ENCODE peak calls at places on chromosomes 7 and 10, in six cellular contexts. L, A, D, K, W and I are unnamed samples.

GRCh38 chr10:89352039-89352597 is 24.3 kb downstream of the IFIT3 start:
- DNase-seq in L (no peak), A (no peak), D (no peak), K (peak), W (no peak), I (no peak)

GRCh38 chr7:112201839-112202238 is 4.4 kb downstream of the DOCK4 start:
- DNase-seq in L (no peak), A (no peak), D (no peak), K (no peak), W (no peak), I (no peak)

GRCh38 chr10:36779238-36779846 is 346.1 kb upstream of the ANKRD30A start:
- DNase-seq in L (no peak), A (no peak), D (peak), K (peak), W (no peak), I (no peak)

GRCh38 chr7:105307163-105307672 is 81.5 kb downstream of the SRPK2 start:
- DNase-seq in L (no peak), A (no peak), D (no peak), K (no peak), W (no peak), I (no peak)

GRCh38 chr10:43233601-43234430 is 33.0 kb downstream of the RASGEF1A start:
- DNase-seq in L (no peak), A (no peak), D (no peak), K (no peak), W (no peak), I (no peak)

GRCh38 chr7:7449055-7449454 is 86.6 kb downstream of the COL28A1 start:
- DNase-seq in L (no peak), A (no peak), D (no peak), K (no peak), W (no peak), I (no peak)

GRCh38 chr10:80333985-80334384 is 22.6 kb downstream of the DYDC1 start:
- DNase-seq in L (no peak), A (no peak), D (no peak), K (no peak), W (no peak), I (no peak)

GRCh38 chr7:37108615-37109014 is 340.0 kb downstream of the ELMO1 start:
- DNase-seq in L (no peak), A (no peak), D (no peak), K (no peak), W (no peak), I (no peak)

DNA sequence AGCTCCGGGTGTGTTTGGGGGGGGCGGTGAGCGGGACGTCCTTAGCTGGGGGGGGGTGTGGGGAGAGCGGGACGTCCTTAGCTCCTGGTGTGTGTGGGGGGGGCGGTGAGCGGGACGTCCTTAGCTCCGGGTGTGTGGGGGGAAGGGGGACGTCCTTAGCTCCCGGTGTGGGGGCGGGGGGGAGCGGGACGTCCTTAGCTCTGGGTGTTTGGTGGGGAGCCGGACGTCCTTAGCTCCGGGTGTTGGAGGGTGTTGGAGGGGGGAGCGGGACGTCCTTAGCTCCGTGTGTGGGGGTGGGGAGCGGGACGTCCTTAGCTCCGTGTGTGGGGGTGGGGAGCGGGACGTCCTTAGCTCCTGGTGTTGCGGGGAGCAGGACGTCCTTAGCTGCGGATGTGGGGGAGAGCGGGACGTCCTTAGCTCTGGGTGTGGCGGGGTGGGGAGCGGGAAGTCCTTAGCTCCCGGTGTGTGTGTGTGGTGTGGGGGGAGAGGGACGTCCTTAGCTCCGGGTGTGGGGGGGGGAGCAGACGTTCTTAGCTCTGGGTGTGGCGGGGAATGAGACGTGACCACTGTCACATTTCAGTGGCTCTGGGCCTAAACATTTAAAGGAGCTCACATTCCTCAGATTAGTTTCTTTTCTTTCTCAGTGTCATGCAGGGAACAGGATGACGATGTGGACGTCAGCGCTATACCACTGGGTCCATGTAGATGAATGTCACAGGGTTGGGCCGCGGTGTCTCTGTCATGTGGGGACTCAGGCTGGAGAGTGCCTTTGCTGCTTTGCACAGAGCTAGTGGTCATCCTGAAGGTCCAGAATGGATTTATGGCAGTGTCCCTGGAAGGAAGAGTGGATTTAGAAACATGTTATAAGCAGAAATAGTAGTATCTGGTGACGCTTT is 7.5 kb downstream of the DYNC2I1 start:
- DNase-seq in L (peak), A (peak), D (peak), K (peak), W (no peak), I (peak)
- TF ChIP-seq POLR2A in L (peak), A (peak), D (peak), K (no peak), W (no peak), I (no peak)

DNA sequence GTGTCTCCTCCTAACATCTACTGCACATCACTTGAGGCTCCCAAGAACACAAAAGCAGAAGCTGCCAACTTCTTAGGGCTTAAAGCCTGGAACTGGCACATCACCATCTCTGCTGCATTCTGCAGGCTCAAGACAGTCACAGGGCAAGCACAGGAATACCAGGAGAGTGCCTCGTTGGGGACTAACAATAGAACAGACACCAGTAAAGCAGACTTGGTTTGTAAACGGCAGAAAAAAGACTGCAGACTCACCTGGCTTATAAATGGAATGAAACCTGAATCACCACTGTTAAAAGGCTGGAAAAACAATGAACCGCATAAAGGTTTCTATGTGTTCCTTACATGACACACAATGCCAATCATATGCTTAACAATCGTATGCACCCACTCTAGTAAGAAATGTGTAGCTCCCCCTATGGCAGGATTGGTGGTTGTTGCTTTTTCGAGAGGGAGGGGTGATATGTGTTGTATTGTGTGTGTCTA is 12.8 kb downstream of the RHEB start:
- DNase-seq in L (no peak), A (no peak), D (peak), K (no peak), W (no peak), I (no peak)
- TF ChIP-seq POLR2AphosphoS5 in L (peak), A (no peak), D (no peak), K (no peak), W (no peak), I (no peak)

GRCh38 chr10:103072276-103072675 is 120.8 kb downstream of the NT5C2 start:
- DNase-seq in L (no peak), A (no peak), D (no peak), K (no peak), W (no peak), I (no peak)

GRCh38 chr10:103072891-103073290 is 120.2 kb downstream of the NT5C2 start:
- DNase-seq in L (no peak), A (no peak), D (no peak), K (no peak), W (no peak), I (no peak)

GRCh38 chr10:103067951-103068350 is 125.1 kb downstream of the NT5C2 start:
- DNase-seq in L (no peak), A (no peak), D (no peak), K (no peak), W (no peak), I (no peak)

GRCh38 chr10:103067484-103067883 is 125.6 kb downstream of the NT5C2 start:
- DNase-seq in L (no peak), A (no peak), D (no peak), K (no peak), W (no peak), I (no peak)

DNA sequence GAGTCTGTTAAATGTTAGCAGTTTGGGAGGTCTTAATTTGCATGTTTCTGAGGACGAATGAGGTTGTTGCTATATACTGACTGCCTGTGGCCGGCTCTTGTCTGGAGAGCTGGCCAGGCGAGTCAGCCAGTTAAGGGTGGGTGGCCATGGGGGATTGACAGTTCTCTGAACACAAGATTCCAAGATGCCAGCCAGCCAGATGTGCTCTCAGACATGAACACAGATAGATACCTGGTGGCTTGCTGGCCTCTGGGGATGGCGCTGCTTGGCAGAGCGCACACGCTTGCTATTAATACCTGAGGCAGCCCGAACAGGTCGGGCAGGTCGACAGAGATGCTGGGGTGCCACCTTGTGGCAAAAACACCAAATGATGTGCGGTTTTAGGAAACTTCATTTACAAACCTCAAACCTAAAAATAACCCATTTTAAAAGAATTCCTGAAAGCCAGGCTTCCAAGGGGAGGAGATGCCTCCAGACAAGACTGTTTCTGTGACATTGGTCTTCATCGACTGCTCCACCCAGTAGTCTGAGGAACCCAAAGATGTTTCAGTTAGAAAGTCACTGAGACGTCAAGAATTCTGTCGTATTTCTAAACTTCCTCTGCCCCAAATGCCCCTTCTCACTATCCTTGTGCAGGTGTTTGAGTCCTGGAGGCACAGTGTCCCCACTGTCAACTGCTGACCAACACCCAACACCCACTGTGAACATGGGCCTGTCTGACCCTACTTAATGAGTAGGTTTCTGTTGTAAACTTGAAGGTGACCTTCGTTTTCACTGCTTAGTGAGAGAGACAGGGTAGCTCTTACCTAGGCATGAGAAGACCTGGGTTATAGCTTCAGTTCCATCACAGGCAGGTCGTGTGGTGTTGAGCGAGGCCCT is 123.4 kb downstream of the NT5C2 start:
- DNase-seq in L (peak), A (no peak), D (peak), K (peak), W (peak), I (no peak)
- TF ChIP-seq TAF1 in L (no peak), A (no peak), D (no peak), K (no peak), W (no peak), I (no peak)

GRCh38 chr7:98282727-98283126 is 1.2 kb downstream of the BRI3 start:
- DNase-seq in L (no peak), A (no peak), D (no peak), K (no peak), W (no peak), I (no peak)

GRCh38 chr7:98278936-98279335 is 2.5 kb upstream of the BRI3 start:
- DNase-seq in L (no peak), A (no peak), D (no peak), K (no peak), W (no peak), I (no peak)

GRCh38 chr7:98280296-98280695 is 1.2 kb upstream of the BRI3 start:
- DNase-seq in L (no peak), A (no peak), D (no peak), K (no peak), W (no peak), I (no peak)

GRCh38 chr7:98281757-98282652 is 519 bp downstream of the BRI3 start:
- DNase-seq in L (no peak), A (no peak), D (peak), K (no peak), W (no peak), I (no peak)

DNA sequence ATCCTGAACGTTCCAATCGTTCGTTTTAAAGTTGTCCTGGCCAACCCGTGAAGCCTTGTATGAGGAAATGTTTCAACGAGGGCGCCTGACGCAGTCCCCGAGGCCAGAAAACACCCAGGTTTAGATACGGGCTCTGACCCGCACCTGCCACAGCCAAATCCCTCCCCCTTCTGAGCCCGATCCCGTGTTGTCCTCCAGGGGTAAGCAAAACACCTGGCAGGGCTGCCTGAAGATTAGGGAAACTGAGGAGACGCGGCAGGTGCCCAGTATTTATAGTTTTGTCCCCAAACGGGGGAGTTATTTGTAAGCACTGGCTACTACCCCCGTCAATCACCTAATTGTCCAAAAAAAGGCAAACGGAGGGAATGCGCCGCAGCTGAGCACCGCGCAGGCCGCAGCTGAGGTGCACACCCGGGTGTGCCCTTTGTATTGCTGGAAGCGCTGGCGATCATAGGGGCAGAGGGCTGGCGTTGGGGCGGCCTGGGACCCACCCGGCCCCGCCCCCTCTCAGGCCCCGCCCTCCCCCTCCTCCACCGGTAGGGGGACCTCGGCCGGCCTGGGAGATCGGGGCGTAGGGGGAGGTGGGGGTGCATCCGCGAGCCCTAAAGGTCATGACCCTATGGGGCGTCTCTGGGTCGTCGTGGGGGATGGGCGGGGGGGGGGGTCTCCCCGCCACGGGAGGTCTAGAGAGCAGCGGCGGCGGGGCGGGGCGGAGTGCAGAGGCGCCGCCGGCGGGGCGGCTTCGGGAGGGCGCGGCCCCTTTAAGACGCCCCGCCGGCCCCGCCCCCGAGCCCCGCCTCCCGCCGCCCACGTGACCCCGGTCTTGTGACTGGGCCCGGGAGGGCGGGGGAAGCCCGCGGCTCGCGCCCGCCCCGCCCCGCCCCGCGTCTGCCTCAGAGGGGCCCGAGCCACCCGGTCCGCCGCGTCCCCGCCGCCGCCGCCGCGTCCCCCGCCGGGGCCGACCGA is at the start of gene BRI3:
- DNase-seq in L (peak), A (peak), D (peak), K (peak), W (peak), I (peak)
- TF ChIP-seq POLR2A in L (peak), A (no peak), D (peak), K (peak), W (peak), I (peak)

GRCh38 chr10:62045765-62046521 is 144.4 kb downstream of the ARID5B start:
- DNase-seq in L (no peak), A (no peak), D (no peak), K (peak), W (no peak), I (no peak)
- TF ChIP-seq POLR2AphosphoS5 in L (no peak), A (no peak), D (no peak), K (no peak), W (no peak), I (no peak)

GRCh38 chr7:49781996-49782395 is 8.6 kb downstream of the VWC2 start:
- DNase-seq in L (no peak), A (no peak), D (no peak), K (no peak), W (no peak), I (no peak)
- TF ChIP-seq TAF1 in L (no peak), A (no peak), D (no peak), K (no peak), W (no peak), I (no peak)

DNA sequence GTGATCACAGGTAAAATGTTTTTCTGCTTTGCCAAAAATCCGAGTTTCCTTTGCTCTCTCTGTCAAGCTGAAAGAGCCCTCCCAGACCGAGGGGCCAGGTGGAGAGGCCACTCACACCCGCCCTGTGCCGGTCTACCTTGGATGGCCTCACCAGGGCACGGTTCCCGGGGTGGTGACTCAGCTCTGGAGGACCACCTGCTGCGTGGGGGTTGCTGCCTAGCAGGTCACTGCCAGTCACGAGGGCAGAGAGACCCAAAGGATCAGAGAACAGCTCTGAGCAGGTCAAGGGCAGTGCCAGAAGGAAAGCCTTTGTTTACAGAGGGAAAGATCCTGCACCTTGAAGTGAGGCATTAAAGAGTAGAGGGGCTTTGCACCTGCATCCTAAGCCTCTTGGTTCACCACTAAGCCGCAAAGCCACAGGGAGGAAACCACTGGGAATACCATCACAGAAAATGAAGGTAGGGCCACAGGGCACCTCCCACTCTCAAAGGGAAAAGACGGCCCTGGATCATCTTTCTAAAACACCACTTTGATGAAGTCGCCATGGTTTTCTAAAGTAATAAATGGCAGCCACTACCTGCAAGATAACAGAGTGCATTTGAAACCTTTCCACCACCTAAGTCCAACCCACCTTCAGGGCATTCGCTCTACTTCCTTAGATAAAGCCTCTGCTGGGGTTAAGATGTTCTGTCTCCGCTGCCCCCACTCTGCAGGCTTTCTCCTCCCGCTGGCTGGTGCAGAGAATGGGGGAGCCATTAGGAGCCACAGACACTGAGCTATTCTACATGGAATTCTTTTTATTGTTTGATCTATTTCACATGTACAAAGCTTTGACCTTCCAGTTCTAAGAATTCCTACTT is 160.4 kb upstream of the KLF14 start:
- DNase-seq in L (no peak), A (no peak), D (peak), K (peak), W (no peak), I (no peak)
- TF ChIP-seq POLR2A in L (peak), A (no peak), D (no peak), K (no peak), W (no peak), I (no peak)

GRCh38 chr10:51547941-51548340 is 151.5 kb downstream of the CSTF2T start:
- DNase-seq in L (no peak), A (no peak), D (no peak), K (no peak), W (no peak), I (no peak)
- TF ChIP-seq POLR2AphosphoS5 in L (no peak), A (no peak), D (no peak), K (no peak), W (no peak), I (no peak)

DNA sequence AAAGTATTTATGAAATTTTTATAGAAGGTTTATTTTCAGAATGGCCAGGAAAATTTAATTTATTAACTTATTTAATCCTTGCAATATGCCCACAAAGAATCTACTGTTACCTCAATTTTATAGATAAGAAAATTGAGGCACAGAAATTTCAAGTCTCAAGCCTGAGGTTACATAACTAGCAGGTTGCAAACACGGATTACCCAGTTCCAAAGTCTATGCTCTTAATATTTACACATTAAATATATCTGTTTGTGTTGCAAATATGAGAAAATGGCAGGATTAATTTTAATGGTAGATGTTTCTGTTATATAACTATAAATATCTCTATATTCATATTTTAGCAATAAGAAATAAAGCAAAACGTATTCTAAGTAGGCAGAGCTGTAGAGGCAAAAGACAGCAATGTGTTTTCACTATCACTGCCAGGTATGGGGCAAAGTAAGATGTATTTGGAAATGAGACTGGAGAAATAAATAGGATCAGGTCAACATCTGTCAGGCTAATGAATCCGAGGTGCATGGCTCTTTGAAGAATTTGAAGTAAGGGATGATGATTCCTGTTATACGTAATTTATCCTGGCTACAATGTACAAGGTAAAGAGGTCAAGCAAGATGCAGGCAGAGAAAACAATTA is 354.2 kb upstream of the VSTM2A start:
- DNase-seq in L (no peak), A (no peak), D (no peak), K (no peak), W (no peak), I (no peak)
- TF ChIP-seq TAF1 in L (no peak), A (no peak), D (no peak), K (no peak), W (no peak), I (no peak)

GRCh38 chr10:4826788-4827324 is 849 bp downstream of the AKR1E2 start:
- DNase-seq in L (no peak), A (no peak), D (no peak), K (no peak), W (no peak), I (no peak)

GRCh38 chr10:4825456-4825867 is 545 bp upstream of the AKR1E2 start:
- DNase-seq in L (no peak), A (no peak), D (no peak), K (no peak), W (peak), I (no peak)

GRCh38 chr10:4824791-4825310 is 1.2 kb upstream of the AKR1E2 start:
- DNase-seq in L (no peak), A (no peak), D (no peak), K (no peak), W (no peak), I (no peak)

GRCh38 chr10:4828005-4828404 is 2.0 kb downstream of the AKR1E2 start:
- DNase-seq in L (no peak), A (no peak), D (peak), K (no peak), W (no peak), I (no peak)

GRCh38 chr10:4825868-4826787 is at the start of gene AKR1E2:
- DNase-seq in L (no peak), A (no peak), D (peak), K (no peak), W (peak), I (peak)
- TF ChIP-seq POLR2A in L (no peak), A (no peak), D (peak), K (no peak), W (peak), I (no peak)